ENCODE peak calls at places on chromosomes 1 and 21, in eight cellular contexts. One of them, this sample, is unnamed.

GRCh38 chr1:6157528-6158174 is 22.5 kb downstream of the CHD5 start:
- DNase-seq in mesendoderm: peak; percentile 79
- DNase-seq in GM23338: no peak
- DNase-seq in mammary epithelial cell: peak; percentile 96
- DNase-seq in GM23248: peak; percentile 47
- DNase-seq in H9: no peak
- DNase-seq in hepatocyte: peak; percentile 83
- DNase-seq in OCI-LY7: no peak
- DNase-seq in this sample: peak; percentile 46

GRCh38 chr1:234613992-234614584 is 4.1 kb upstream of the IRF2BP2 start:
- DNase-seq in mesendoderm: no peak
- DNase-seq in GM23338: no peak
- DNase-seq in mammary epithelial cell: no peak
- DNase-seq in GM23248: peak; percentile 48
- DNase-seq in H9: no peak
- DNase-seq in hepatocyte: no peak
- DNase-seq in OCI-LY7: no peak
- DNase-seq in this sample: peak; percentile 57

GRCh38 chr1:56099766-56100165 is 479.6 kb downstream of the PLPP3 start:
- DNase-seq in mesendoderm: no peak
- DNase-seq in GM23338: no peak
- DNase-seq in mammary epithelial cell: no peak
- DNase-seq in GM23248: peak; percentile 71
- DNase-seq in H9: no peak
- DNase-seq in hepatocyte: no peak
- DNase-seq in OCI-LY7: no peak
- DNase-seq in this sample: no peak

GRCh38 chr21:19123053-19123452 is 719.5 kb upstream of the TMPRSS15 start:
- DNase-seq in mesendoderm: no peak
- DNase-seq in GM23338: no peak
- DNase-seq in mammary epithelial cell: no peak
- DNase-seq in GM23248: no peak
- DNase-seq in H9: no peak
- DNase-seq in hepatocyte: no peak
- DNase-seq in OCI-LY7: no peak
- DNase-seq in this sample: no peak

GRCh38 chr1:10046356-10047085 is 13.8 kb downstream of the UBE4B start:
- DNase-seq in mesendoderm: no peak
- DNase-seq in GM23338: no peak
- DNase-seq in mammary epithelial cell: no peak
- DNase-seq in GM23248: peak; percentile 56
- DNase-seq in H9: no peak
- DNase-seq in hepatocyte: no peak
- DNase-seq in OCI-LY7: no peak
- DNase-seq in this sample: peak; percentile 60

GRCh38 chr1:201140235-201140940 is 13.4 kb upstream of the ASCL5 start:
- DNase-seq in mesendoderm: no peak
- DNase-seq in GM23338: no peak
- DNase-seq in mammary epithelial cell: no peak
- DNase-seq in GM23248: no peak
- DNase-seq in H9: no peak
- DNase-seq in hepatocyte: no peak
- DNase-seq in OCI-LY7: no peak
- DNase-seq in this sample: no peak

GRCh38 chr1:58908539-58909161 is 124.8 kb upstream of the JUN start:
- DNase-seq in mesendoderm: no peak
- DNase-seq in GM23338: no peak
- DNase-seq in mammary epithelial cell: no peak
- DNase-seq in GM23248: peak; percentile 52
- DNase-seq in H9: no peak
- DNase-seq in hepatocyte: no peak
- DNase-seq in OCI-LY7: no peak
- DNase-seq in this sample: no peak

GRCh38 chr1:9376886-9377333 is 84.2 kb downstream of the SPSB1 start:
- DNase-seq in mesendoderm: no peak
- DNase-seq in GM23338: no peak
- DNase-seq in mammary epithelial cell: no peak
- DNase-seq in GM23248: no peak
- DNase-seq in H9: no peak
- DNase-seq in hepatocyte: no peak
- DNase-seq in OCI-LY7: no peak
- DNase-seq in this sample: peak; percentile 78

GRCh38 chr1:194929376-194929775 is 1678.9 kb downstream of the KCNT2 start:
- DNase-seq in mesendoderm: no peak
- DNase-seq in GM23338: no peak
- DNase-seq in mammary epithelial cell: no peak
- DNase-seq in GM23248: peak; percentile 3
- DNase-seq in H9: no peak
- DNase-seq in hepatocyte: no peak
- DNase-seq in OCI-LY7: no peak
- DNase-seq in this sample: peak; percentile 30

GRCh38 chr1:4653796-4654715 is at the start of gene AJAP1:
- DNase-seq in mesendoderm: peak; percentile 47
- DNase-seq in GM23338: no peak
- DNase-seq in mammary epithelial cell: no peak
- DNase-seq in GM23248: no peak
- DNase-seq in H9: peak; percentile 77
- DNase-seq in hepatocyte: peak; percentile 29
- DNase-seq in OCI-LY7: no peak
- DNase-seq in this sample: no peak

GRCh38 chr1:236888903-236889302 is 93.8 kb downstream of the MTR start:
- DNase-seq in mesendoderm: no peak
- DNase-seq in GM23338: no peak
- DNase-seq in mammary epithelial cell: no peak
- DNase-seq in GM23248: no peak
- DNase-seq in H9: no peak
- DNase-seq in hepatocyte: no peak
- DNase-seq in OCI-LY7: no peak
- DNase-seq in this sample: no peak

GRCh38 chr1:43317817-43318471 is 17.2 kb downstream of the TIE1 start:
- DNase-seq in mesendoderm: no peak
- DNase-seq in GM23338: no peak
- DNase-seq in mammary epithelial cell: no peak
- DNase-seq in GM23248: peak; percentile 41
- DNase-seq in H9: no peak
- DNase-seq in hepatocyte: no peak
- DNase-seq in OCI-LY7: no peak
- DNase-seq in this sample: peak; percentile 35

GRCh38 chr1:90973897-90974798 is 47.7 kb downstream of the ZNF644 start:
- DNase-seq in mesendoderm: peak; percentile 27
- DNase-seq in GM23338: peak; percentile 59
- DNase-seq in mammary epithelial cell: peak; percentile 54
- DNase-seq in GM23248: peak; percentile 70
- DNase-seq in H9: no peak
- DNase-seq in hepatocyte: no peak
- DNase-seq in OCI-LY7: no peak
- DNase-seq in this sample: peak; percentile 76

GRCh38 chr1:8889103-8889846 is 10.8 kb upstream of the ENO1 start:
- DNase-seq in mesendoderm: no peak
- DNase-seq in GM23338: no peak
- DNase-seq in mammary epithelial cell: no peak
- DNase-seq in GM23248: peak; percentile 81
- DNase-seq in H9: no peak
- DNase-seq in hepatocyte: no peak
- DNase-seq in OCI-LY7: no peak
- DNase-seq in this sample: no peak

GRCh38 chr1:32273389-32274208 is 18.3 kb upstream of the HDAC1 start:
- DNase-seq in mesendoderm: peak; percentile 92
- DNase-seq in GM23338: peak; percentile 95
- DNase-seq in mammary epithelial cell: peak; percentile 75
- DNase-seq in GM23248: peak; percentile 15
- DNase-seq in H9: peak; percentile 97
- DNase-seq in hepatocyte: peak; percentile 63
- DNase-seq in OCI-LY7: peak; percentile 93
- DNase-seq in this sample: no peak

GRCh38 chr1:166999090-166999489 is 10.0 kb downstream of the MAEL start:
- DNase-seq in mesendoderm: no peak
- DNase-seq in GM23338: no peak
- DNase-seq in mammary epithelial cell: no peak
- DNase-seq in GM23248: no peak
- DNase-seq in H9: no peak
- DNase-seq in hepatocyte: no peak
- DNase-seq in OCI-LY7: no peak
- DNase-seq in this sample: peak; percentile 86

GRCh38 chr1:101995984-101996731 is 568 bp downstream of the OLFM3 start:
- DNase-seq in mesendoderm: peak; percentile 27
- DNase-seq in GM23338: peak; percentile 47
- DNase-seq in mammary epithelial cell: no peak
- DNase-seq in GM23248: no peak
- DNase-seq in H9: no peak
- DNase-seq in hepatocyte: peak; percentile 3
- DNase-seq in OCI-LY7: no peak
- DNase-seq in this sample: no peak

GRCh38 chr1:163565171-163565570 is 243.4 kb downstream of the NUF2 start:
- DNase-seq in mesendoderm: peak; percentile 29
- DNase-seq in GM23338: peak; percentile 8
- DNase-seq in mammary epithelial cell: no peak
- DNase-seq in GM23248: no peak
- DNase-seq in H9: no peak
- DNase-seq in hepatocyte: no peak
- DNase-seq in OCI-LY7: no peak
- DNase-seq in this sample: no peak

GRCh38 chr1:12477936-12478611 is 139.9 kb downstream of the DHRS3 start:
- DNase-seq in mesendoderm: no peak
- DNase-seq in GM23338: peak; percentile 42
- DNase-seq in mammary epithelial cell: peak; percentile 96
- DNase-seq in GM23248: peak; percentile 93
- DNase-seq in H9: no peak
- DNase-seq in hepatocyte: peak; percentile 92
- DNase-seq in OCI-LY7: no peak
- DNase-seq in this sample: peak; percentile 99

DNA sequence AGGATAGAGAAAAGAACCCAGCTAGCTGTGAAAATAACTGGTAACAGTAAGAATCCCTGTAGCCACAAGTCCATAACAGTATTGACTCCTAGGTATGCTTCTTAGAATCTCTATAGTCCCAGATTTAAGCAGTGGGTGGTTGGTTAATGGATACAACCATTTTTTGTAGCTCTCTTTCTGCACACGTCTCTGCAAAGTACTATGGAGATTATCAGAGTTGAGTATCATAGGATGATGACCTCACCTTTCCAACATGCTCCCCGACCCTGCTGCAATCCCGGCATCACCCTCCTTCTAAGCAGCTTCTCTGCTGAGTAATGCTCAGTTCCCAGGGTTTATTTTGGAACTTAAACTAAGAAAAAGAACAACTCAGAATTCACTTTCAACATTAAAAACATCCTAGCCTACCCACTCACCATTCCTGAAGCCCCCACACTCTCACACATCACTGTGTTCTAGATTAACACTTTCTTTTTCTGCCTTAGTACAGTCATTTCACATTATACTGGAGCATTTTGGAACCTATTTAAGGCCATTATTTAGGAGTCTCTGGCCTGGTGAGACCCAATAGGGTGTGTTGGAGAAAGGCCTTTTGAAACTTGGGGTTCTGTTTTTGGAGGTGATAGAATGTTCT is 2.7 kb downstream of the MLLT11 start:
- DNase-seq in mesendoderm: peak; percentile 80
- DNase-seq in GM23338: no peak
- DNase-seq in mammary epithelial cell: peak; percentile 79
- DNase-seq in GM23248: peak; percentile 97
- DNase-seq in H9: no peak
- DNase-seq in hepatocyte: peak; percentile 75
- DNase-seq in OCI-LY7: no peak
- DNase-seq in this sample: peak; percentile 91
- H3K79me2 ChIP-seq in mesendoderm: peaks cover 64% of the 10 kb centered on the region
- H3K79me2 ChIP-seq in GM23338: peaks cover 78% of the 10 kb centered on the region
- H3K79me2 ChIP-seq in mammary epithelial cell: peaks cover 69% of the 10 kb centered on the region
- H3K79me2 ChIP-seq in GM23248: peaks cover 88% of the 10 kb centered on the region
- H3K79me2 ChIP-seq in H9: peaks cover 24% of the 10 kb centered on the region
- H3K79me2 ChIP-seq in hepatocyte: peaks cover 93% of the 10 kb centered on the region
- H3K79me2 ChIP-seq in OCI-LY7: peaks cover 43% of the 10 kb centered on the region
- H3K79me2 ChIP-seq in this sample: peaks cover 98% of the 10 kb centered on the region

DNA sequence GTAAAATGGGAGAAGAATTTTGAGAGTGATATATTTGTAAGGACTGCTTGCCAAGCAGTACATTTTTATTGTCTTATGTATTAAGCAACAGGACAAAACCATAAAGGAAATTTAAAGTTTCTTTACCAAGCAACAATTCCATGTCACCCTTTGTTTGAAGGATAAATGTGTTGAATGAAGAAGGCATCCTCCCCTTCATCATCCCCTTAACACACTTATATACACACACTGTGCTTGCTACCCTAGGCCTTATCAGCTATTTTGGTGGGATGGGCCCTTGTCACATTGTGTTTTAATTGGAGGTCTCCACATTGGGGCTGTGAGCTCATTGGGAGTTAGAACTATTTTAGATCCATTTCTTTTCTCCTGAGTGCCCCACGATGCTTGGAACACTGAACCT is 1.9 kb downstream of the VANGL1 start:
- DNase-seq in mesendoderm: no peak
- DNase-seq in GM23338: no peak
- DNase-seq in mammary epithelial cell: no peak
- DNase-seq in GM23248: no peak
- DNase-seq in H9: no peak
- DNase-seq in hepatocyte: no peak
- DNase-seq in OCI-LY7: no peak
- DNase-seq in this sample: no peak
- H3K79me2 ChIP-seq in mesendoderm: peaks cover 59% of the 10 kb centered on the region
- H3K79me2 ChIP-seq in GM23338: peaks cover 58% of the 10 kb centered on the region
- H3K79me2 ChIP-seq in mammary epithelial cell: peaks cover 64% of the 10 kb centered on the region
- H3K79me2 ChIP-seq in GM23248: peaks cover 59% of the 10 kb centered on the region
- H3K79me2 ChIP-seq in H9: peaks cover 3% of the 10 kb centered on the region
- H3K79me2 ChIP-seq in hepatocyte: peaks cover 56% of the 10 kb centered on the region
- H3K79me2 ChIP-seq in OCI-LY7: no peaks in the 10 kb centered on the region
- H3K79me2 ChIP-seq in this sample: peaks cover 61% of the 10 kb centered on the region

GRCh38 chr1:26726784-26727183 is 31.0 kb downstream of the ARID1A start:
- DNase-seq in mesendoderm: no peak
- DNase-seq in GM23338: no peak
- DNase-seq in mammary epithelial cell: no peak
- DNase-seq in GM23248: no peak
- DNase-seq in H9: no peak
- DNase-seq in hepatocyte: no peak
- DNase-seq in OCI-LY7: no peak
- DNase-seq in this sample: no peak
- H3K79me2 ChIP-seq in mesendoderm: peaks cover 77% of the 10 kb centered on the region
- H3K79me2 ChIP-seq in GM23338: peaks cover 94% of the 10 kb centered on the region
- H3K79me2 ChIP-seq in mammary epithelial cell: peaks cover 94% of the 10 kb centered on the region
- H3K79me2 ChIP-seq in GM23248: peaks cover 99% of the 10 kb centered on the region
- H3K79me2 ChIP-seq in H9: peaks cover 26% of the 10 kb centered on the region
- H3K79me2 ChIP-seq in hepatocyte: peaks cover 99% of the 10 kb centered on the region
- H3K79me2 ChIP-seq in OCI-LY7: peaks cover 94% of the 10 kb centered on the region
- H3K79me2 ChIP-seq in this sample: peaks cover 97% of the 10 kb centered on the region

DNA sequence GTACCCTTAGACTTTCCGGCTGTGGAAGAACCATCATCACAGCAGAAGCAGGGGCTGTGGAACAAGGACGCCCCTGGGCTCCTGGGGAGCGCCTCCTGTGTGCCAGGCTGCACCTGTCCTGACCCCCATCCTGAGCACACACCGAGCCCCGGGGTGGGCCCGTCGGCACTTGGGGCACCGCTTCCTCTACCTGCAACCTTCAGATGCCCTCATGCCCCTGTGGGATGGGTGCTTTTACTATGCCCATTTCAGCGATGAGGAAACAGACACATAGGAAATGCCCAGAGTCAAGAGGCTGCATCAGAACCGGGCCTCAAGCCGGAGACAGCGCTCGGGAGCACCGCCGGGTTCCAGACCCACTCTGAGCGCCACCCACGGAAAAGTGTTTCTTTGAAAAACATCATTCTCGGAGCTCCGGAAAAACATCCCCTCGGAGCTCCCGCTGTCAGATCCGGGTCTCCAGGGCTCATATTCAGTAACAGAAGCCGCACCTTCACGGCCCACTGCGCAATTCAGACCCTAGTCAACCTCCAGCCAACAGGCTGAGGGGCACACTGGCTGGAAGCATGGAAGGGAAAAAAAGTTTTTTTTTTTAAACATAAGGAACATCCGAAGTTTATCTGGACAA is 8.0 kb downstream of the TPRG1L start:
- DNase-seq in mesendoderm: no peak
- DNase-seq in GM23338: no peak
- DNase-seq in mammary epithelial cell: no peak
- DNase-seq in GM23248: no peak
- DNase-seq in H9: no peak
- DNase-seq in hepatocyte: no peak
- DNase-seq in OCI-LY7: no peak
- DNase-seq in this sample: no peak
- H3K79me2 ChIP-seq in mesendoderm: no peaks in the 10 kb centered on the region
- H3K79me2 ChIP-seq in GM23338: no peaks in the 10 kb centered on the region
- H3K79me2 ChIP-seq in mammary epithelial cell: no peaks in the 10 kb centered on the region
- H3K79me2 ChIP-seq in GM23248: no peaks in the 10 kb centered on the region
- H3K79me2 ChIP-seq in H9: no peaks in the 10 kb centered on the region
- H3K79me2 ChIP-seq in hepatocyte: no peaks in the 10 kb centered on the region
- H3K79me2 ChIP-seq in OCI-LY7: no peaks in the 10 kb centered on the region
- H3K79me2 ChIP-seq in this sample: no peaks in the 10 kb centered on the region